ENCODE peak calls at places on chromosomes 12 and 14, in four cellular contexts. R is fibroblast of lung, X is Right ventricle myocardium superior, O is AG09309. I is an unnamed sample.

GRCh38 chr14:104697892-104698583 is 8.6 kb downstream of the INF2 start:
- DNase-seq in R (no peak), X (no peak), O (no peak), I (no peak)

GRCh38 chr12:108918206-108918605 is 38.3 kb downstream of the DAO start:
- DNase-seq in R (no peak), X (no peak), O (no peak), I (no peak)

GRCh38 chr12:31368666-31369361 is 42.9 kb upstream of the SINHCAF start:
- DNase-seq in R (no peak), X (no peak), O (no peak), I (no peak)

GRCh38 chr14:71300474-71301359 is 393.5 kb downstream of the PCNX1 start:
- DNase-seq in R (peak; percentile 22), X (no peak), O (no peak), I (no peak)

GRCh38 chr14:81273521-81273920 is 52.8 kb upstream of the GTF2A1 start:
- DNase-seq in R (no peak), X (no peak), O (no peak), I (no peak)

GRCh38 chr12:96219700-96220206 is 25.6 kb downstream of the ELK3 start:
- DNase-seq in R (peak; percentile 93), X (no peak), O (peak; percentile 85), I (peak; percentile 56)

GRCh38 chr12:2691340-2692111 is 103.2 kb upstream of the FKBP4 start:
- DNase-seq in R (no peak), X (no peak), O (no peak), I (no peak)

GRCh38 chr12:11743748-11744147 is 94.3 kb downstream of the ETV6 start:
- DNase-seq in R (no peak), X (no peak), O (no peak), I (no peak)